ENCODE peak calls at places on chromosome 9, in four cellular contexts. One of them, this sample, is unnamed.

GRCh38 chr9:126702501-126703329 is 89.0 kb downstream of the LMX1B start:
- DNase-seq in WERI-Rb-1: peak
- DNase-seq in nephron progenitor cell: peak
- DNase-seq in GM13977: no peak
- DNase-seq in this sample: no peak

GRCh38 chr9:134545213-134546211 is 96.1 kb upstream of the COL5A1 start:
- DNase-seq in WERI-Rb-1: no peak
- DNase-seq in nephron progenitor cell: no peak
- DNase-seq in GM13977: no peak
- DNase-seq in this sample: no peak

GRCh38 chr9:132896906-132897305 is 18.2 kb downstream of the SPACA9 start:
- DNase-seq in WERI-Rb-1: no peak
- DNase-seq in nephron progenitor cell: no peak
- DNase-seq in GM13977: no peak
- DNase-seq in this sample: no peak

GRCh38 chr9:135403733-135404450 is 75.7 kb upstream of the PPP1R26 start:
- DNase-seq in WERI-Rb-1: no peak
- DNase-seq in nephron progenitor cell: no peak
- DNase-seq in GM13977: no peak
- DNase-seq in this sample: no peak

GRCh38 chr9:4180907-4181605 is 118.8 kb downstream of the GLIS3 start:
- DNase-seq in WERI-Rb-1: no peak
- DNase-seq in nephron progenitor cell: no peak
- DNase-seq in GM13977: no peak
- DNase-seq in this sample: no peak

GRCh38 chr9:130770093-130770492 is 65.0 kb upstream of the ABL1 start:
- DNase-seq in WERI-Rb-1: no peak
- DNase-seq in nephron progenitor cell: no peak
- DNase-seq in GM13977: no peak
- DNase-seq in this sample: no peak

GRCh38 chr9:35306281-35306680 is 144.5 kb downstream of the UNC13B start:
- DNase-seq in WERI-Rb-1: no peak
- DNase-seq in nephron progenitor cell: no peak
- DNase-seq in GM13977: no peak
- DNase-seq in this sample: no peak

GRCh38 chr9:134435527-134436355 is 109.5 kb downstream of the RXRA start:
- DNase-seq in WERI-Rb-1: no peak
- DNase-seq in nephron progenitor cell: no peak
- DNase-seq in GM13977: no peak
- DNase-seq in this sample: no peak

GRCh38 chr9:98081477-98082219 is 25.1 kb downstream of the NANS start:
- DNase-seq in WERI-Rb-1: no peak
- DNase-seq in nephron progenitor cell: no peak
- DNase-seq in GM13977: no peak
- DNase-seq in this sample: no peak

GRCh38 chr9:12464910-12465512 is 228.2 kb upstream of the TYRP1 start:
- DNase-seq in WERI-Rb-1: no peak
- DNase-seq in nephron progenitor cell: peak
- DNase-seq in GM13977: peak
- DNase-seq in this sample: no peak

GRCh38 chr9:69996947-69997346 is 46.7 kb upstream of the MAMDC2 start:
- DNase-seq in WERI-Rb-1: peak
- DNase-seq in nephron progenitor cell: no peak
- DNase-seq in GM13977: no peak
- DNase-seq in this sample: no peak

GRCh38 chr9:81377921-81378320 is 311.4 kb downstream of the TLE1 start:
- DNase-seq in WERI-Rb-1: no peak
- DNase-seq in nephron progenitor cell: no peak
- DNase-seq in GM13977: no peak
- DNase-seq in this sample: no peak

GRCh38 chr9:108983885-108984284 is 29.4 kb downstream of the CTNNAL1 start:
- DNase-seq in WERI-Rb-1: no peak
- DNase-seq in nephron progenitor cell: no peak
- DNase-seq in GM13977: no peak
- DNase-seq in this sample: no peak

DNA sequence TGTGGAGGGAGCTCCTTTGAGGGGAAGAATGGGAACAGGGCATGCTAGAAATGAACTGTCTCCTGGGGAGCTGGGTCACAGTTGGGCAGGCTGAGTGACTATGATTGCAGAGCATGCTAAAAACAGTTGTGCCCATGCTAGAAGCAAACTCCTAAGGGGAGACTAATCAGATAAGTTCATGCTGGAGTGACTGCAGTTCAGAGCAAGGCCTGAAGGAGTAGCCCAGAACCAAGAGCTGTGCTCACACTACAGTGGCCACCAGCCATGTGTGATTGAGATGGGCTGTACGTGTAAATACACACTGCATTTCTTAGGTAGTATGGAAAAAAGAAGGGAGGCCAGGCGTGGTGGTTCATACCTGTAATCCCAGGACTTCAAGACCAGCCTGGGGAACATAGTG is 10.3 kb upstream of the AK1 start:
- DNase-seq in WERI-Rb-1: no peak
- DNase-seq in nephron progenitor cell: no peak
- DNase-seq in GM13977: no peak
- DNase-seq in this sample: no peak
- TF ChIP-seq CTCF in WERI-Rb-1: peak
- TF ChIP-seq CTCF in nephron progenitor cell: peak
- TF ChIP-seq CTCF in GM13977: peak
- TF ChIP-seq CTCF in this sample: no peak

DNA sequence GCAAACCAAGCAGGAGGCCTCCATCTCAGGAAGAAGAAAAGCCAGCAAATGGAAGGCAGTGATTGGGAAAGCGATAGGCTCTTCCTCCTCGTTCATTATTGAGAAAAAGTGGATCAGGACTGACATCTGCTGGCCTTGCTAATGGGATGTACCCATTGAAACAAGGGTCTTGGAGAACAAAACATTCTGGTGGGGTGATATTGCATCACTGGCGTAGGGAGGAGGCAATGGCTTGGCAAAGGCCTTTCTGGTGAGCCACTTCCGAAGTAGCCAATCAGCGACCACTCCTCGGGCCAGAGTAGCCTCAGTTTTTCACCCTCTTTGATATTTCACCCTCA is 86.7 kb upstream of the NFIB start:
- DNase-seq in WERI-Rb-1: peak
- DNase-seq in nephron progenitor cell: no peak
- DNase-seq in GM13977: no peak
- DNase-seq in this sample: peak
- TF ChIP-seq CTCF in WERI-Rb-1: peak
- TF ChIP-seq CTCF in nephron progenitor cell: peak
- TF ChIP-seq CTCF in GM13977: no peak
- TF ChIP-seq CTCF in this sample: peak

DNA sequence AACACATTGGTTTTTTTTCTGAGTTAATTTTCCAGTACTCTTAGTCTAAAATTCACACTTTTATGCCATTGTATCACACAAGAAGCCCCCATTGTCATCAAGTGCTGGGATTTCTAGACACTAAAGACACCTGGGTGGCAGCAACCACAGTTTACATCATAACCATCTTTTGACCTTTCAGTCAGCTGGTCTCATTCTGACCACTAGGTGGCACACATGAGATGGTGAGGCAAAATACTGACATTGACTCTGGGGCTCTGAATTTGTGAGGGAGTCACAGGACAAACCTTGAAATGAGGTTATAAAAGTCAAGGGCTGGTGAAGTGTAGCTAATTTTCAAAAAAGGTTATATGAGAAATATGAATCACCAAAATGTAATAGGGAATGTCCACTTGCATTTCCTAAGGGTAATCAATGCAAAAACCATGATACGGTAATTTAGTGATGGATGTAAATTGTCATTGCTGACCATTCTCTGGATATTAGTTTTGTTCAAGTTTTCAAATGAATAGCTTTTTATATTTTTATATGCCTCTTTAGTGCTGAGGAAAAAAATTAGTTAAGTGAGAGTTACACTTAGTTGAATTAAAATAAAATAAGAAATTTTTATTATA is 229.4 kb downstream of the DMAC1 start:
- DNase-seq in WERI-Rb-1: peak
- DNase-seq in nephron progenitor cell: peak
- DNase-seq in GM13977: peak
- DNase-seq in this sample: no peak
- TF ChIP-seq CTCF in WERI-Rb-1: peak
- TF ChIP-seq CTCF in nephron progenitor cell: peak
- TF ChIP-seq CTCF in GM13977: peak
- TF ChIP-seq CTCF in this sample: peak

DNA sequence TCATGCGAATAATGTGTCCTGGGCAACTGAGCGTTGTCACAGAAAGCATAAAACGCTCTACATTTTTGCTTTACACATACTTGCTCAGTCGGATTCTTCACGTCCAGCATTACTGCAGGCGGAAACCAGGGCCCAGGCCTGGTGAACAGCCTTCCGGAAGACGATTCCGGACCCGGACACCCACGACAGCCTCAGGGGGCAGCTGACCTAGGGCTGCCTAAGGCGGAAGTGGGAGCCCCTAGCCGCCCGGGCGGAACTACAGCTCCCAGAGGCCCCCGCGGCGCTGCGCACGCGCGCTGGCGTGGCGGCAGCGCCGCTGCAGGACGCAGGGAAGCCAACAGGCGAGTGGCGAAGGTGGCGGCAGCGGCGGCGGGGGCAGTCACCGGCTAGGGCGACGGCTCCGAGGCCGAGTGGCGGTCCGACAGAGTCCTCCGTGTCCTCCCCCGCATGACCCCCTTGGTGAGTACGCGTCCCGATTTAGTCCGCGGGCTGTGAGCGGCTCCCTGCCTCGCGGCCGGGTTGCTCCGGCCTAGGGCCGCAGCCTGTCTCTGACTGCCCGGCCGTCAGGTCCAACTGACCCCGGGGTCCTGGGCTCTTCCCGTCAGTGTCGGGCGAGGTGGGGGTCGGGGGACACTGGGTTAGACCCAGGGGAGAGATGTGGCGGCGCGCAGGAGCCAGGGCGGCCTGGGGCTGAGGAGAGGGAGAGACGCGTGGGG is at the start of gene GAPVD1:
- DNase-seq in WERI-Rb-1: peak
- DNase-seq in nephron progenitor cell: peak
- DNase-seq in GM13977: peak
- DNase-seq in this sample: peak
- TF ChIP-seq CTCF in WERI-Rb-1: peak
- TF ChIP-seq CTCF in nephron progenitor cell: peak
- TF ChIP-seq CTCF in GM13977: peak
- TF ChIP-seq CTCF in this sample: peak

GRCh38 chr9:26163931-26164330 is 485.7 kb upstream of the TUSC1 start:
- DNase-seq in WERI-Rb-1: no peak
- DNase-seq in nephron progenitor cell: no peak
- DNase-seq in GM13977: no peak
- DNase-seq in this sample: no peak

GRCh38 chr9:26169684-26170083 is 491.4 kb upstream of the TUSC1 start:
- DNase-seq in WERI-Rb-1: no peak
- DNase-seq in nephron progenitor cell: no peak
- DNase-seq in GM13977: no peak
- DNase-seq in this sample: no peak

GRCh38 chr9:26170224-26170623 is 492.0 kb upstream of the TUSC1 start:
- DNase-seq in WERI-Rb-1: no peak
- DNase-seq in nephron progenitor cell: no peak
- DNase-seq in GM13977: no peak
- DNase-seq in this sample: no peak

GRCh38 chr9:26166537-26166936 is 488.3 kb upstream of the TUSC1 start:
- DNase-seq in WERI-Rb-1: no peak
- DNase-seq in nephron progenitor cell: no peak
- DNase-seq in GM13977: no peak
- DNase-seq in this sample: no peak

DNA sequence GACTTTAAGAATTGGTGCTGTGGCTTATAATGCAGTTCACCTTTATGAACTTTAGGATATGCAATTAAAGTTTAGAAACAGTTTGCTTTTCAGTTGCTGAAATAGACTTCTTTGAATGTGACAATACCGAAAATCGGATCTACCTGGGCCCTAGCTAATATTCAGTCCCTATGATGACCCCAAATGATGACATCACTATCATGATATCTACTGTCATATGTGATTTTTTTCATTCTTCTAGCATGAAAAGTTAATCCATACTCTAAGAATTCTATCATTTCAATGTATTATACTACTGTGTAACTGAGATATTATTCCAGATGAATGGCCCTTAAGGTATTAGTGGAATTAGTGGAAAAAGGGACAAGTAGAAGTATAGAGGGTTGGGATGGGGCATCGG is 487.2 kb upstream of the TUSC1 start:
- DNase-seq in WERI-Rb-1: no peak
- DNase-seq in nephron progenitor cell: no peak
- DNase-seq in GM13977: no peak
- DNase-seq in this sample: no peak
- TF ChIP-seq CTCF in WERI-Rb-1: no peak
- TF ChIP-seq CTCF in nephron progenitor cell: no peak
- TF ChIP-seq CTCF in GM13977: no peak
- TF ChIP-seq CTCF in this sample: no peak

DNA sequence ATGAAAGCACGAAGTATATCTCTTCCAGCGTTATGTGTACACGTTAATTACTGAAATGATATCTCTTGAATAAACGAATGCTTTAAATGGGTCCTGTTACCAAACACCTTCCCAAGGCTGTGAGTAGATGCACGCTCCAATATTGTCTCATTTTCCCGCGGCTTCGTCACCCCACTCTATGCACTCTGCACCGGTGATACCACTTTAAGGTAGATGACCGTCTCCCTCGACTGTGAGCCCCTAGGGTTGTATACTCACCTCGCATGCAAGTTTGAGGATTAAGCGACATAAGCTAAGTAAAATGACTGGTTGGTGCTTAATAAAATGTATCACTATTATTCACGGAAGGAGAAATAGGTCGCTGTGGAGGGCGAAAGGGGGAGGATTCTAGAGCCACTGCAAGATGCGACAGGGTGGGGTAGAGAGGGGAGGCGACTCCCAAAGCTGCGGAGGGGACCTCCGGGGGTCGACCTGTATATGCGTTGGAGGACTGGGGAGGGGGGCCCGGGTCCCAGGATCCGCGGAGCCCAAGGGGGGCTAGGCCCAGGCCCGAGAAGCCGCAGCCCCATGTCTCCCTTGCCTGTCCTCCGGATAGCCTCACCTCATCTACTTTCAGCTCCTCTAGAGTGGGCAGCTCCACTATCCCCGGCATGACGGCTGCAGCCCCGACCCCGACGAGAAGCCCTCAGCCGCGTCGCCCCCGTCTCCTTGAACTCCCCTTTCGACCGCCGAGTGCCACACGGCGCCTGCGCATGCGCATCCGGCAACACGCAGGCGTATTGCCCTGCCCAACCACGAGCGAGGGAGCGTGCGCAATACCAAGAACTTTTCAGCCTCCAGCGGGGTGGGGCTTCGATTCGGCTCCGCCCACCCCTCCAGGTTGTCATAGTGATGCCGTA is at the start of the genes MORN5 and NDUFA8:
- DNase-seq in WERI-Rb-1: peak
- DNase-seq in nephron progenitor cell: peak
- DNase-seq in GM13977: peak
- DNase-seq in this sample: peak
- TF ChIP-seq CTCF in WERI-Rb-1: no peak
- TF ChIP-seq CTCF in nephron progenitor cell: no peak
- TF ChIP-seq CTCF in GM13977: no peak
- TF ChIP-seq CTCF in this sample: no peak